ENCODE peak calls at places on chromosomes 5 and 9, in four cellular contexts. K is stomach, Z is A549, G is transverse colon. F is an unnamed sample.

GRCh38 chr5:173823274-173823644 is 64.9 kb upstream of the CPEB4 start:
- DNase-seq in Z (no peak), G (no peak), K (no peak), F (no peak)

GRCh38 chr9:88772602-88773001 is 218.7 kb upstream of the S1PR3 start:
- DNase-seq in G (no peak), Z (no peak), K (no peak), F (no peak)

GRCh38 chr9:137960496-137960895 is 82.9 kb downstream of the CACNA1B start:
- DNase-seq in Z (peak; percentile 11), K (peak; percentile 23), G (no peak), F (no peak)

GRCh38 chr9:121646992-121647391 is 4.4 kb upstream of the DAB2IP start:
- DNase-seq in K (no peak), Z (no peak), G (no peak), F (no peak)

GRCh38 chr9:122051401-122052346 is 41.4 kb downstream of the TTLL11 start:
- DNase-seq in G (no peak), K (no peak), Z (no peak), F (no peak)

GRCh38 chr5:59760798-59761348 is 132.7 kb downstream of the PDE4D start:
- DNase-seq in Z (peak; percentile 64), G (no peak), K (no peak), F (no peak)

GRCh38 chr5:58641533-58641932 is 58.7 kb downstream of the RAB3C start:
- DNase-seq in Z (no peak), G (no peak), K (no peak), F (no peak)

GRCh38 chr9:80146466-80146865 is 574.7 kb downstream of the TLE4 start:
- DNase-seq in Z (peak; percentile 2), K (no peak), G (no peak), F (no peak)

GRCh38 chr9:108430655-108431054 is 425.1 kb downstream of the ACTL7B start:
- DNase-seq in K (no peak), G (no peak), Z (no peak), F (no peak)

DNA sequence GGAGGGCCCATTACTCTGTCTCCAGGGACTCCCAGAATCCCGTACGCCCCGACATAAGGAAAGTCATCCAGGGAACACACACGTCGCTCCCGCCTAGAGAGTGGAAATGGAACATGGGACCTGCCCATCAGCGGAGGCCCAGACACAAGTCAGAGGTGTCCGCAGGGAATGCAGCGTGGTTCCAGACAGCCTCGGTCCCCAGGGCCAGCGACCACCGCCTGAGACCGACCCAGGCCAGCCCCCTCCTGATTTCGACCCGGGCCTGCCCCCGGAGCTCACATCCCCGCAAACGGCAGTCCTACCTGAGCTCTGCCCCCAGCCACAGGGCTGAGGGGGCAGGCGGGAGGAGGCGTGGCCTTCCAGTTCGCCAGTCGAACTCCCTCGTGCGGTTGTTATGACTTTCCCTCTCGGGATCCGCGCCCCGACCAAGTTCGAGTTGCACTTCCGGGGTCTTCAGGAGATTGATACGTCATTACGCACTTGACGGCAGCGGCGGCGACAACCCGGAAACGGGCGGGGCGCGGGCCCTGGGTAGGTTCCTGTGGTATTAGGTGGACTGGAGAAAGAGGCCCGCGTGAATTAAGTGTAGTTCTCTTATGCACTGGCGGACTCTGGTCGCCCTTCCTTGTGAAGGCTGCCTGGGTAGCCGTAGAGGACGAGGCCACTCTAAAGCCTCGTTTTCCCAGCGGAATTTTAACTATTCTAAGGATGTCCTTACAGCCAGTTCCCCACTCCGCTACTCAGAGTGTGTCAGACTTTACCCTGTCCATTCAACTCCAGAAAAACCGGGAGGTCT is 370.0 kb upstream of the POU5F2 start:
- DNase-seq in K (peak; percentile 96), Z (peak; percentile 98), G (peak; percentile 96), F (peak; percentile 73)
- TF ChIP-seq POLR2A in K (peak; percentile 27), Z (peak; percentile 43), G (peak; percentile 72), F (peak; percentile 24)

GRCh38 chr9:696332-697090 is 145.0 kb upstream of the DMRT1 start:
- DNase-seq in K (no peak), Z (peak; percentile 47), G (no peak), F (no peak)
- TF ChIP-seq CTCF in K (no peak), Z (no peak), G (no peak), F (peak; percentile 11)

GRCh38 chr9:128099932-128100491 is 27.5 kb downstream of the PTGES2 start:
- DNase-seq in Z (no peak), K (no peak), G (no peak), F (no peak)
- TF ChIP-seq POLR2A in Z (no peak), K (no peak), G (no peak), F (no peak)

GRCh38 chr5:14582797-14583137 is 1.2 kb downstream of the OTULINL start:
- DNase-seq in Z (no peak), K (no peak), G (no peak), F (no peak)
- TF ChIP-seq CTCF in Z (no peak), K (no peak), G (no peak), F (no peak)

GRCh38 chr5:79811081-79811480 is 121.4 kb downstream of the CMYA5 start:
- DNase-seq in K (no peak), G (no peak), Z (no peak), F (no peak)
- TF ChIP-seq POLR2A in K (no peak), G (no peak), Z (no peak), F (no peak)

GRCh38 chr9:35664531-35665470 is at the start of gene ARHGEF39:
- DNase-seq in K (peak; percentile 89), Z (peak; percentile 86), G (peak; percentile 91), F (no peak)
- TF ChIP-seq CTCF in K (no peak), Z (peak; percentile 47), G (no peak), F (no peak)

DNA sequence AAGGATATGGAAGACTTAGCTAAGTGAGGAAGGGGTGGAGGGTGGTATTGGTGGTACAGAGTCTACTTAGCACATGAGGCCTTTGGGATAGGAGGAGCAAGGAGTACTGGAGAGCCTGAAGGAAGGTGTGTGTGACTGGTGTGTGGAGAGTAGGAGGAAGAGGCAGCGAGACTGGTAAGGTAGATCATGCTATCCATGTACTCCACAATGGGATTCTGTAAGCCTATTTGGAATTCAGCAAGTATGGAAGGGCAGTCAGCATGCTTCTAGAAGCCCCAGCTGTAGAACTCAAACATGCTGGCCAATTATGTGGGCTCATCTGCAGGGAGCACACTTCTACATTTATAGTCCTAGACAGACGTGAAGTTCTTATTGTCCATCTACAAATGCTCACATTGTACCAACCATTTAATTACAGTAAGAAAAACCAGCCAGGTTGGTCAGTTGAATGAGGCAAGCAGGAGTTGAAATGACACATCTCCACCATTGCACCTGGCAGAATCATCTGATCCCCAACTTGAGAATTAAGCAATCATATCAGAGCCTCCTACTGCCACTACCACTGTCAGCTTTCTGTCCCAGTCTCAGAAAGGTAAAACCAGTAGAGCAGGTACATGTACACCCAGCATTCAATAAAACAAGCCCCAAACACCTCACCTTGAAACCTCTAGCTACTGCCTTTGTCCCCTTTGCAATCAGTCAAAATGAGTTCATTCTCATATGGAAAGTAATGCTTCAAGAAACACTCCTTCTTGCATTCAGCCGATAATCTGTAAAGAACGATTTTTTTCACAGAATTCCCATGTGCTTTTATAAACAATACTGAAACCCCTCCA is 60.9 kb upstream of the GLRX start:
- DNase-seq in G (no peak), K (no peak), Z (no peak), F (no peak)
- TF ChIP-seq POLR2A in G (no peak), K (no peak), Z (no peak), F (no peak)

DNA sequence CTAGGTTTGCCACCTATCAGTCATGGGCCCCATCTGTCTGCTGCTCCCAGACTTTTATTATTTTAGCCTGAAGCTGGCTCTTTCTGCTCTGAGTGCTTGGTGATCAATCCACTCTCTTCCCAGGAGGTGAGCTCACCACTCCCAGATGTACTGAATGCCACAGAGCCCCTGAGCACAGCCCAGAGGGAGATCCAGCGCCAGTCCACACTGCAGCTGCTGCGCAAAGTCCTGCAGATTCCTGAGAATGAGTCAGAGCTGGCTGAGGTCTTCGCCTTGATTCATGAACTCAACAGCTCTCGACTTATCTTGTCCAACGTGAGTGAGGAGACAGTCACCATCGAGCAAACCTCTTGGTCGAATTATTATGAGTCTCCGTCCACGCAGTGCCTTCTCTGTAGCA is 36.0 kb downstream of the HMGXB3 start:
- DNase-seq in K (no peak), G (no peak), Z (peak; percentile 73), F (no peak)
- TF ChIP-seq CTCF in K (no peak), G (no peak), Z (no peak), F (no peak)

DNA sequence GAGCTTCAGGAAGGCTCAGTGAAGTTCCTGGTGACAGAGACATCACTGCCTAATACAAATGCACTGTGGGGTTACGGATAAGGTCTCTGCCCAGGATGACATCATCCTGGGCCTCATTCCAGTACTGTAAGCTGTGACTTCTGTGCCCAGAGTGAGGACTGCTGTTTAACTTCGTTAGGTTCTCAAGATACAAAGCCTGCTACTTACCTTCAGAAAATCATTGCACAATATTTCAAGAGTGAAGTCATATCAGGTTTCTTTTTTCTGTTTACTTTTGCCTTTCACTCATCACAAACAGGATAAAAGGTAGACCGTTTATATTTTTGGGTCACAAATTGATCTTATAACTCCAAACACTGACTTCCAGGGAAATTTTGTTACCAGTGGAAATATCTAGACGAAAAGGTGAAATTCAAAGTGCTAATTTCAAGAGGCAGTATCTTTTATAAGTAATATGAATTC is 241.2 kb downstream of the PIK3R1 start:
- DNase-seq in Z (peak; percentile 78), K (peak; percentile 78), G (peak; percentile 25), F (no peak)
- TF ChIP-seq POLR2A in Z (no peak), K (no peak), G (no peak), F (no peak)

F was measured in esophagus squamous epithelium.